ENCODE peak calls at places on chromosome 9, in eight cellular contexts. R is breast epithelium, M is H1, B is transverse colon, I is HCT116, F is prostate gland, Z is spleen, H is upper lobe of left lung. K is an unnamed sample.

GRCh38 chr9:16371306-16371705 is 499.2 kb downstream of the BNC2 start:
- DNase-seq in I (no peak), R (no peak), B (no peak), M (no peak), F (no peak), Z (no peak), H (no peak), K (no peak)

GRCh38 chr9:14251146-14252071 is 62.5 kb downstream of the NFIB start:
- DNase-seq in M (no peak), F (peak), R (peak), B (peak), Z (no peak), H (peak), I (peak), K (peak)

GRCh38 chr9:79581388-79581787 is 9.6 kb downstream of the TLE4 start:
- DNase-seq in Z (no peak), F (no peak), I (no peak), B (peak), R (no peak), M (no peak), H (no peak), K (peak)

GRCh38 chr9:78023003-78023741 is 8.4 kb downstream of the GNAQ start:
- DNase-seq in I (no peak), H (peak), F (no peak), Z (no peak), B (no peak), R (no peak), M (no peak), K (peak)

GRCh38 chr9:114662081-114662989 is 4.7 kb upstream of the TEX53 start:
- DNase-seq in B (peak), M (no peak), Z (no peak), R (no peak), H (peak), F (no peak), I (no peak), K (peak)

GRCh38 chr9:122393284-122393983 is 22.6 kb downstream of the PTGS1 start:
- DNase-seq in B (no peak), M (no peak), Z (no peak), R (no peak), H (no peak), F (no peak), I (no peak), K (no peak)

GRCh38 chr9:72445291-72446000 is 76.0 kb upstream of the TMC1 start:
- DNase-seq in R (no peak), B (no peak), I (no peak), F (no peak), M (no peak), H (no peak), Z (no peak), K (no peak)

GRCh38 chr9:35835216-35835604 is 6.2 kb downstream of the TMEM8B start:
- DNase-seq in H (peak), R (no peak), M (no peak), I (no peak), F (no peak), B (peak), Z (no peak), K (peak)

GRCh38 chr9:14433841-14434511 is 120.0 kb upstream of the NFIB start:
- DNase-seq in M (no peak), Z (no peak), I (peak), B (no peak), R (no peak), H (no peak), F (no peak), K (no peak)

GRCh38 chr9:81370650-81371049 is 318.7 kb downstream of the TLE1 start:
- DNase-seq in I (no peak), H (no peak), Z (no peak), M (no peak), F (no peak), B (no peak), R (no peak), K (no peak)

GRCh38 chr9:105932276-105932675 is 237.9 kb downstream of the TMEM38B start:
- DNase-seq in I (no peak), B (no peak), Z (no peak), F (no peak), H (no peak), M (no peak), R (no peak), K (no peak)

GRCh38 chr9:117273612-117274011 is 141.2 kb downstream of the ASTN2 start:
- DNase-seq in F (no peak), H (no peak), Z (no peak), R (no peak), B (no peak), I (no peak), M (no peak), K (no peak)

GRCh38 chr9:117278020-117278419 is 136.8 kb downstream of the ASTN2 start:
- DNase-seq in Z (no peak), I (no peak), H (no peak), F (no peak), M (no peak), B (no peak), R (no peak), K (no peak)

GRCh38 chr9:117276444-117276843 is 138.4 kb downstream of the ASTN2 start:
- DNase-seq in B (no peak), I (no peak), H (no peak), R (no peak), Z (no peak), M (no peak), F (no peak), K (no peak)

GRCh38 chr9:117284414-117284813 is 130.4 kb downstream of the ASTN2 start:
- DNase-seq in F (no peak), M (no peak), I (no peak), B (no peak), H (no peak), Z (no peak), R (no peak), K (no peak)

DNA sequence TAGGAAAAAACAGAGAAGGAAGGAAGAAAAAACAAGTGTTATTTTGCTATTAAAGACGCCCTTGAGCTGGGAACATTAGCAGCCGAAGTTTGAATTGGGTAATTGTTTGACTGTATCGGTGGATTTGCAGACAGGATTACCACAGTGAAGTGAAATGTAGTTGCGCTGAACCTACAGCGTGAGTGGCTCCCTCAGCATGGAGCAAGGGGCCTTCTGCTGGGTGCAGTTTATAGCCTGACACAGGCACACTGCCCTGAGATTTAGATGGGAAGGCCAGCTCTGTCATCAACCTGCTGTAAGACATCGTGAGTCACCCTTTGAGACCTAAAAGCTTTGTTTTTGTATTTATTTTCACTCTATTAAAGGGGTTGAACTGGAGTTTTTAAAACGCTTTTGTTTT is 136.2 kb downstream of the ASTN2 start:
- DNase-seq in I (no peak), B (no peak), F (no peak), M (no peak), R (no peak), H (no peak), Z (no peak), K (no peak)
- TF ChIP-seq POLR2AphosphoS5 in I (no peak), B (no peak), F (no peak), M (no peak), R (no peak), H (no peak), Z (no peak), K (no peak)

GRCh38 chr9:503881-504852 is 289.5 kb downstream of the DOCK8 start:
- DNase-seq in F (peak), M (peak), I (peak), R (peak), Z (peak), B (peak), H (peak), K (peak)
- TF ChIP-seq CTCF in F (peak), M (no peak), I (no peak), R (no peak), Z (peak), B (no peak), H (no peak), K (peak)

GRCh38 chr9:83972286-83972685 is 7.7 kb downstream of the HNRNPK start:
- DNase-seq in I (no peak), Z (no peak), B (no peak), R (no peak), M (no peak), F (no peak), H (no peak), K (no peak)
- TF ChIP-seq POLR2A in I (no peak), Z (no peak), B (no peak), R (no peak), M (no peak), F (no peak), H (no peak), K (no peak)

GRCh38 chr9:134443169-134444039 is 117.1 kb downstream of the RXRA start:
- DNase-seq in F (peak), B (peak), M (peak), Z (peak), I (peak), H (peak), R (peak), K (peak)
- TF ChIP-seq POLR2AphosphoS5 in F (peak), B (no peak), M (no peak), Z (peak), I (no peak), H (peak), R (peak), K (no peak)

GRCh38 chr9:136502940-136503550 is 20.2 kb upstream of the SEC16A start:
- DNase-seq in B (no peak), M (no peak), I (no peak), Z (no peak), F (no peak), R (no peak), H (no peak), K (no peak)

GRCh38 chr9:136502196-136502595 is 19.4 kb upstream of the SEC16A start:
- DNase-seq in B (no peak), F (no peak), M (no peak), Z (no peak), H (no peak), I (no peak), R (no peak), K (no peak)

GRCh38 chr9:136506425-136506824 is 23.6 kb upstream of the SEC16A start:
- DNase-seq in F (no peak), Z (no peak), H (no peak), I (no peak), B (no peak), R (no peak), M (no peak), K (no peak)

GRCh38 chr9:136505406-136506403 is 22.9 kb upstream of the SEC16A start:
- DNase-seq in M (no peak), H (no peak), B (no peak), R (no peak), Z (no peak), F (no peak), I (no peak), K (no peak)

GRCh38 chr9:136504512-136505348 is 21.9 kb upstream of the SEC16A start:
- DNase-seq in B (no peak), M (no peak), I (no peak), R (no peak), Z (no peak), F (no peak), H (no peak), K (no peak)
- TF ChIP-seq CTCF in B (no peak), M (no peak), I (no peak), R (no peak), Z (no peak), F (no peak), H (no peak), K (no peak)